ENCODE peak calls at places on chromosomes 1 and 21, in six cellular contexts. T is H1, F is GM12878, Z is K562, B is SK-N-SH, G is HepG2. Y is an unnamed sample.

GRCh38 chr1:200319143-200319542 is 90.7 kb downstream of the ZNF281 start:
- DNase-seq in Z (no peak), T (no peak), G (no peak), B (no peak), F (no peak), Y (no peak)

GRCh38 chr1:100585774-100586173 is 47.8 kb downstream of the GPR88 start:
- DNase-seq in G (no peak), B (no peak), F (no peak), T (no peak), Z (no peak), Y (no peak)

GRCh38 chr21:42414066-42414465 is 10.4 kb downstream of the UBASH3A start:
- DNase-seq in F (no peak), B (no peak), G (no peak), Z (no peak), T (no peak), Y (no peak)

GRCh38 chr1:30977105-30977504 is 68.5 kb upstream of the SDC3 start:
- DNase-seq in B (no peak), T (no peak), G (peak; percentile 27), Z (no peak), F (no peak), Y (no peak)

GRCh38 chr1:175146535-175147213 is 45.9 kb downstream of the KIAA0040 start:
- DNase-seq in Z (peak; percentile 83), F (no peak), G (peak; percentile 31), B (peak; percentile 85), T (peak; percentile 95), Y (peak; percentile 57)

GRCh38 chr1:31843506-31843905 is 27.7 kb upstream of the SPOCD1 start:
- DNase-seq in G (no peak), Z (no peak), T (no peak), B (no peak), F (no peak), Y (peak; percentile 54)

GRCh38 chr1:177311111-177311510 is 140.4 kb downstream of the BRINP2 start:
- DNase-seq in G (no peak), T (no peak), Z (no peak), B (no peak), F (no peak), Y (no peak)

GRCh38 chr1:69671363-69672010 is 103.8 kb downstream of the LRRC7 start:
- DNase-seq in T (no peak), B (no peak), Z (no peak), G (no peak), F (no peak), Y (no peak)

GRCh38 chr1:235984041-235984820 is 80.7 kb downstream of the NID1 start:
- DNase-seq in F (no peak), Z (no peak), B (no peak), G (no peak), T (no peak), Y (no peak)

GRCh38 chr1:34780528-34780927 is 486 bp upstream of the GJB3 start:
- DNase-seq in B (no peak), T (no peak), Z (no peak), F (no peak), G (no peak), Y (no peak)

GRCh38 chr1:111857251-111857651 is 101.5 kb downstream of the DDX20 start:
- DNase-seq in Z (no peak), B (no peak), G (no peak), F (no peak), T (no peak), Y (no peak)

GRCh38 chr1:48492392-48492791 is 20.4 kb upstream of the SPATA6 start:
- DNase-seq in T (no peak), Z (no peak), G (no peak), F (no peak), B (no peak), Y (no peak)

GRCh38 chr1:80217377-80217986 is 1211.0 kb upstream of the ADGRL4 start:
- DNase-seq in G (peak; percentile 1), Z (peak; percentile 0), B (peak; percentile 41), T (no peak), F (no peak), Y (no peak)

GRCh38 chr1:221315330-221315729 is 426.6 kb downstream of the DUSP10 start:
- DNase-seq in G (no peak), T (no peak), B (no peak), Z (no peak), F (no peak), Y (no peak)

GRCh38 chr1:6899141-6899540 is 113.9 kb downstream of the CAMTA1 start:
- DNase-seq in T (no peak), Z (no peak), F (no peak), G (no peak), B (no peak), Y (peak; percentile 12)

GRCh38 chr1:5891736-5892135 is 100.5 kb downstream of the NPHP4 start:
- DNase-seq in G (no peak), B (no peak), T (no peak), F (no peak), Z (no peak), Y (no peak)

GRCh38 chr1:207698822-207699483 is 52.9 kb upstream of the CD46 start:
- DNase-seq in Z (peak; percentile 87), G (peak; percentile 44), F (no peak), B (peak; percentile 24), T (peak; percentile 81), Y (peak; percentile 41)

GRCh38 chr1:13577846-13578245 is 5.8 kb upstream of the PDPN start:
- DNase-seq in T (no peak), Z (no peak), G (no peak), B (no peak), F (no peak), Y (no peak)

GRCh38 chr1:24070821-24071393 is 41.0 kb downstream of the MYOM3 start:
- DNase-seq in T (peak; percentile 91), F (peak; percentile 12), B (peak; percentile 90), G (peak; percentile 68), Z (peak; percentile 86), Y (peak; percentile 50)

GRCh38 chr1:154747841-154748766 is 122.0 kb downstream of the KCNN3 start:
- DNase-seq in Z (no peak), F (peak; percentile 66), G (no peak), T (no peak), B (peak; percentile 78), Y (peak; percentile 70)

GRCh38 chr1:231130509-231130908 is 31.3 kb upstream of the TRIM67 start:
- DNase-seq in B (no peak), G (no peak), T (no peak), Z (no peak), F (no peak), Y (no peak)

GRCh38 chr1:27981146-27981545 is 21.4 kb downstream of the XKR8 start:
- DNase-seq in Z (no peak), T (no peak), F (no peak), G (no peak), B (no peak), Y (no peak)

GRCh38 chr21:28294046-28294445 is 698.6 kb downstream of the LTN1 start:
- DNase-seq in T (no peak), B (no peak), G (no peak), Z (no peak), F (no peak), Y (no peak)

GRCh38 chr1:110559157-110559556 is 40.2 kb upstream of the KCNA10 start:
- DNase-seq in Z (no peak), B (no peak), G (no peak), T (no peak), F (no peak), Y (no peak)

GRCh38 chr21:45439171-45439872 is 34.4 kb downstream of the COL18A1 start:
- DNase-seq in Z (peak; percentile 91), F (no peak), G (peak; percentile 59), B (peak; percentile 95), T (peak; percentile 96), Y (peak; percentile 77)

DNA sequence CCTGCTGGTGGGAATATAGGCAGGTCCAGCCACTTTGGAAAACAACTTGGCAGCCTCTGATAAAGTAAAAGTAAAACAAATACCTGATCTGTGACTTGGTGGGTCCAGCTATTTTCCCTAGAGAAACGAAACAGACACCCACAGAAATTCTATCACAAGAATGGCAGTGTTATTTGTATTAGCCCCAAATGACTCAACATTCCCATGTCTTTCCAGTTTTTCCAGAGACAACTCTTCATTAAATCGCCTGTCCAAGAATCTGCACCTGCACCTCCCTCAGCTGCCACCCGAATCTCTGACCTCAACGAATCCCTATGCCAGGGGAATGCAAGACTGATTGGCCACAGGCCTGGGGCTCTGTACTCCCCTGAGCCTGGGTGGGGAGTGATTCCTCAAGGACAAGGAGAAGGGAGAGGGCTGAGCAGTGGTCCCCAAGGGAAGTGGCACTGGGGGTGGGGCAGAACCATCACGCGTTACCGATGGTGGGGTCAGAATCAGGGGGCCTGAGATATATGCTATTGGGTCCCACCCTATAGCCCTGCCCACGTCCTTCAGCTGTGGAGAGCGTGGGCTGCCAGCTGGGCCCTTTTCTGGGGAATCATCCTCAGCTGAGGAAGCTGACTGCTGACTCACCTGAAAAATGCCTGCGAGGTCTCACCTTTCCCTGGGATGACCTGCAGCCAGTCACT is 553.0 kb downstream of the PTPRU start:
- DNase-seq in F (no peak), T (no peak), B (peak; percentile 4), G (no peak), Z (no peak), Y (no peak)
- TF ChIP-seq GABPA in F (no peak), T (no peak), B (no peak), G (no peak), Z (no peak), Y (no peak)

DNA sequence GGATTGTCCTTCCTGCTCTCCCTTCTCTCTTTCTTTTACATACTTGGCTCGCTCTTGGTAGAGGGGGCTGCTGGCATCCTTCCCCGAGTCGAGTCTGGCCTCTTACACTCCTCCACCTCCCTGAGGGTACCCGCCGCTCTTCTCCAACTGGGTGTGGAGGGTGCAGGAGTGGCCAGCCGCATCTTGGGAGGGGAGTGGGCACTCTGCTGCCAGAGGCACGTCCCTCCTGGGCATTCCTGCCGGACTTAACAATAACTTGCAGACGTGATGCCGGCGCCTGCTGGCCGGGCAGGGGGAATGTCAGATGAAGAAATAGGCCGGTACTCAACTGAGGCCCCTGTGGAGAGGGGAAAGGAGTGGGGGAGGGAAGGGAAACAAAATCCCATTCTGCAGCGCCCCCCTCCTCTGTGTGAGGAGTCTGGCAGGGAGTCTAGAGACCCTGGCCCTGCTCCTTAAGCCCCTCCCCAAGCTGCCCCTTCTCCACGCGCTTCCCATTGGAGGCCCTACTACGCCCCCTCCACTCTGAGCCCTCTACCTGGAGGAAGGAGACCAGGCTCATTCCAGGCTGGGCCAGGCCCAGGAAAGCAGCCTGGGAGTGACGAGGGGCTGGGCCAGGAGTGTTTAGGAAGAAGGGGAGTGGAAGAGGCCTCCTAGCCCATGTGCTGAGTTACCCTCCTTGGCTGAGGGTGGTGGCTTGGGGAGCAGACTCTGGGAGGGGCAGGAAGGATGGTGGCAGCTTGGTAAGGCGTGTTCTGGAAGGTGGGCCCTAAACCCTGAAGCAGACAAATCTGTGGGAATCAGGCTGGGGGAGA is 1.8 kb downstream of the ATP2B4 start:
- DNase-seq in Z (no peak), F (no peak), G (no peak), B (no peak), T (peak; percentile 80), Y (no peak)
- TF ChIP-seq POLR2AphosphoS5 in Z (no peak), F (no peak), G (no peak), B (peak; percentile 17), T (peak; percentile 75), Y (no peak)

DNA sequence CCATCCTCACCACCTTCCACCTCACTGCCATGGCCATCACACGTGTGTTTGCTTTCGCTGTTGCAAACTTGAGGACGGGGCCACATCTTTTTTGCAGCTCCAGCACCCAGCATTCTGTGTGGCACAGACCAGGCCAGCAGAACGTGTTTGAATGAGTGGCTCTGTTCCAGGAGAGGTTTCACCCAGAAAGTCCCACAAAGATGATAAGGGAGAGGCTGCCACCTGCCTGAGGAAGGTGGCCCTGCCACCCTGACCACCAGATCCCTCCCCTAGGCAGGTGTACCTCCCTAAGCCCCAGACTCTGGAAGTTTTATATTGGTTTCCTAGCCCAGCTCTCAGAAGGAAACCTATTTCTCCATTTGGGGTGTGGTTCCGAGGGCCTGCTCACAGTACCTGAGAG is 252.1 kb downstream of the KAZN start:
- DNase-seq in G (no peak), B (no peak), Z (peak; percentile 39), T (no peak), F (no peak), Y (no peak)
- H3K4me3 ChIP-seq in G (no peak overlapping the region), B (no peak overlapping the region), Z (no peak overlapping the region), T (no peak overlapping the region), F (no peak overlapping the region), Y (no peak overlapping the region)

GRCh38 chr1:228007054-228007800 is 429 bp downstream of the WNT3A start:
- DNase-seq in F (no peak), B (peak; percentile 48), T (no peak), Z (no peak), G (no peak), Y (no peak)
- TF ChIP-seq GABPA in F (no peak), B (no peak), T (no peak), Z (no peak), G (no peak), Y (no peak)

Y was measured in HL-60.